ENCODE peak calls at places on chromosomes 1 and 21, in seven cellular contexts. J is nephron progenitor cell, E is mammary epithelial cell, A is GM20000, V is natural killer cell, S is Calu3, R is astrocyte. M is an unnamed sample.

GRCh38 chr1:230047114-230047865 is 19.7 kb upstream of the GALNT2 start:
- DNase-seq in A (no peak), S (no peak), E (peak), R (peak), V (no peak), J (peak), M (no peak)

GRCh38 chr21:37974081-37974480 is 57.8 kb upstream of the KCNJ6 start:
- DNase-seq in J (no peak), V (no peak), R (peak), A (no peak), S (no peak), E (peak), M (no peak)

GRCh38 chr1:77469311-77469710 is 187.5 kb downstream of the AK5 start:
- DNase-seq in J (no peak), R (no peak), S (no peak), A (no peak), E (no peak), V (no peak), M (no peak)

GRCh38 chr1:44154665-44155064 is 13.2 kb upstream of the KLF18 start:
- DNase-seq in J (no peak), R (peak), A (no peak), E (peak), S (peak), V (no peak), M (no peak)

GRCh38 chr21:25907573-25908275 is 173.0 kb downstream of the GABPA start:
- DNase-seq in J (no peak), A (no peak), V (no peak), R (no peak), S (no peak), E (no peak), M (no peak)

GRCh38 chr1:153760440-153760839 is 14.8 kb upstream of the SLC27A3 start:
- DNase-seq in E (no peak), V (no peak), R (no peak), S (no peak), J (no peak), A (no peak), M (no peak)

GRCh38 chr1:31583995-31584868 is 7.9 kb downstream of the TINAGL1 start:
- DNase-seq in S (peak), J (no peak), E (no peak), V (no peak), R (no peak), A (no peak), M (peak)

GRCh38 chr21:36064085-36064460 is 3.7 kb upstream of the SETD4 start:
- DNase-seq in E (no peak), V (no peak), S (no peak), R (no peak), A (no peak), J (no peak), M (no peak)

GRCh38 chr1:53087332-53088285 is 25.6 kb downstream of the PODN start:
- DNase-seq in J (peak), A (no peak), R (no peak), E (no peak), S (no peak), V (no peak), M (no peak)

GRCh38 chr1:94329986-94330385 is 88.2 kb upstream of the ABCD3 start:
- DNase-seq in E (no peak), J (no peak), R (no peak), S (peak), V (no peak), A (no peak), M (no peak)

GRCh38 chr1:70093250-70093975 is 112.0 kb downstream of the LRRC40 start:
- DNase-seq in E (no peak), A (no peak), V (no peak), J (no peak), R (no peak), S (no peak), M (no peak)

GRCh38 chr1:228515200-228515834 is 28.1 kb downstream of the RNF187 start:
- DNase-seq in R (peak), A (peak), J (peak), S (peak), E (no peak), V (peak), M (no peak)

GRCh38 chr1:186420923-186421322 is 40.0 kb downstream of the PDC start:
- DNase-seq in E (no peak), S (no peak), R (no peak), J (no peak), V (no peak), A (peak), M (no peak)

GRCh38 chr1:117815105-117815812 is 114.2 kb downstream of the GDAP2 start:
- DNase-seq in E (no peak), R (peak), V (no peak), S (no peak), A (no peak), J (no peak), M (no peak)

GRCh38 chr1:11571906-11572616 is 82.2 kb downstream of the FBXO2 start:
- DNase-seq in V (no peak), A (no peak), R (no peak), E (no peak), S (no peak), J (peak), M (no peak)

GRCh38 chr1:110630770-110631663 is 24.9 kb upstream of the KCNA2 start:
- DNase-seq in R (no peak), S (peak), E (peak), J (peak), V (peak), A (peak), M (peak)

GRCh38 chr1:194342484-194343262 is 1156.3 kb upstream of the B3GALT2 start:
- DNase-seq in A (no peak), J (peak), S (no peak), R (no peak), V (no peak), E (no peak), M (no peak)
- TF ChIP-seq CTCF in A (no peak), J (peak), S (peak), R (no peak), V (no peak), E (peak), M (no peak)

GRCh38 chr1:155307247-155307740 is 1.4 kb upstream of the FDPS start:
- DNase-seq in V (no peak), J (no peak), E (peak), S (no peak), A (no peak), R (no peak), M (no peak)
- TF ChIP-seq CTCF in V (no peak), J (peak), E (no peak), S (no peak), A (no peak), R (peak), M (no peak)

GRCh38 chr1:206660136-206660535 is 24.6 kb upstream of the MAPKAPK2 start:
- DNase-seq in R (no peak), A (no peak), V (no peak), J (no peak), S (no peak), E (no peak), M (no peak)

GRCh38 chr1:206656936-206657335 is 21.6 kb downstream of the DYRK3 start:
- DNase-seq in R (no peak), J (no peak), S (no peak), A (no peak), V (no peak), E (no peak), M (no peak)

GRCh38 chr1:206658264-206658980 is 23.1 kb downstream of the DYRK3 start:
- DNase-seq in R (no peak), A (peak), J (peak), V (peak), S (peak), E (no peak), M (peak)

GRCh38 chr1:206661161-206661820 is 23.4 kb upstream of the MAPKAPK2 start:
- DNase-seq in R (no peak), S (no peak), V (no peak), J (no peak), E (no peak), A (no peak), M (no peak)

GRCh38 chr1:206658981-206659273 is 23.6 kb downstream of the DYRK3 start:
- DNase-seq in S (no peak), E (no peak), A (no peak), V (no peak), J (peak), R (no peak), M (no peak)
- TF ChIP-seq CTCF in S (no peak), E (no peak), A (no peak), V (no peak), J (no peak), R (no peak), M (no peak)

GRCh38 chr1:28269529-28269928 is 10.2 kb downstream of the SESN2 start:
- DNase-seq in S (no peak), R (no peak), J (no peak), A (no peak), E (no peak), V (no peak), M (no peak)

GRCh38 chr1:28264897-28265296 is 5.6 kb downstream of the SESN2 start:
- DNase-seq in R (no peak), V (no peak), S (no peak), J (no peak), E (no peak), A (no peak), M (no peak)

GRCh38 chr1:28265577-28265976 is 6.3 kb downstream of the SESN2 start:
- DNase-seq in J (no peak), S (no peak), A (no peak), R (no peak), E (no peak), V (no peak), M (no peak)

GRCh38 chr1:28267633-28268032 is 8.3 kb downstream of the SESN2 start:
- DNase-seq in J (no peak), R (no peak), E (no peak), S (no peak), A (no peak), V (no peak), M (no peak)

GRCh38 chr1:28266920-28267322 is 7.6 kb downstream of the SESN2 start:
- DNase-seq in A (no peak), E (no peak), R (no peak), V (no peak), J (no peak), S (no peak), M (no peak)
- TF ChIP-seq CTCF in A (no peak), E (no peak), R (no peak), V (no peak), J (no peak), S (no peak), M (no peak)

GRCh38 chr1:155990340-155990739 is 12.0 kb upstream of the ARHGEF2 start:
- DNase-seq in V (no peak), A (no peak), S (no peak), R (no peak), J (no peak), E (no peak), M (no peak)

GRCh38 chr1:156001021-156001681 is 19.6 kb downstream of the SSR2 start:
- DNase-seq in J (no peak), V (no peak), A (no peak), E (no peak), R (no peak), S (no peak), M (no peak)

GRCh38 chr1:155993595-155993994 is 15.2 kb upstream of the ARHGEF2 start:
- DNase-seq in J (no peak), V (no peak), A (no peak), R (no peak), E (no peak), S (no peak), M (no peak)

GRCh38 chr1:156001682-156002171 is 19.0 kb downstream of the SSR2 start:
- DNase-seq in E (no peak), R (peak), A (no peak), J (no peak), V (no peak), S (no peak), M (no peak)

GRCh38 chr1:155996166-155996565 is 17.8 kb upstream of the ARHGEF2 start:
- DNase-seq in J (no peak), A (no peak), V (no peak), E (no peak), R (no peak), S (no peak), M (no peak)
- TF ChIP-seq CTCF in J (no peak), A (no peak), V (no peak), E (no peak), R (no peak), S (no peak), M (no peak)

DNA sequence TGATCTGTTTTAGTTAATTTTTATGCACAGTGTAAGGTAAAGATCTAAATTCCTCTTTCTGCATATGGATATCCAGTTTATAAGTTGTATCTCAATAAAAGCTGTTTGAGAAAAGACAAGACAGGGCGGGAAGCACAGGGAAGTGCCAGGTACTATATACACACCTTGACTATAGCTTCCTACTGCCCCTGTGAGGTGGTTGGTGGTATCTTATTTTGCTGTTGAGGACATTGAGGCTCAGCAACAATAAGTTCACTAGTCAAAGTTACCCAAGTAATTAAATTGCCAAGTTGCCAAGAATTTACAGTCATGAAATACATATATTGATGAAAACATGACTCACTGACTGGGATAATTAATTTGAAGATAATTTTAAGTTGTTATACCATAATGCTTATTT is 109.1 kb downstream of the CD247 start:
- DNase-seq in E (peak), J (no peak), A (no peak), S (peak), R (no peak), V (no peak), M (no peak)
- TF ChIP-seq CTCF in E (peak), J (no peak), A (no peak), S (no peak), R (no peak), V (no peak), M (no peak)

GRCh38 chr1:224434447-224435317 is at the start of gene WDR26:
- DNase-seq in S (peak), J (peak), V (peak), R (peak), E (peak), A (peak), M (peak)
- TF ChIP-seq CTCF in S (no peak), J (no peak), V (peak), R (no peak), E (no peak), A (no peak), M (no peak)

GRCh38 chr1:13228343-13228781 is 2.4 kb upstream of the PRAMEF18 start:
- DNase-seq in A (peak), E (no peak), J (no peak), S (peak), R (no peak), V (no peak), M (no peak)
- TF ChIP-seq CTCF in A (peak), E (no peak), J (no peak), S (peak), R (no peak), V (peak), M (no peak)

M was measured in activated B cell treated with CpG ODN at 0.5 μM for 24 hours.